ENCODE peak calls at places on chromosomes 11 and 22, in seven cellular contexts. D is right lobe of liver; J is mucosa of descending colon; M is CD4-positive, CD25-positive, alpha-beta regulatory T cell; K is adrenal gland; S is HAP-1; W is body of pancreas. R is an unnamed sample. For H3K9me3, the result is how much of the 10 kb centered on the place peaks cover.

GRCh38 chr11:33515347-33515746 is 185.3 kb downstream of the C11orf91 start:
- DNase-seq in M (no peak), K (no peak), S (no peak), W (peak), D (no peak), J (no peak), R (no peak)

GRCh38 chr11:17724020-17724908 is 4.9 kb downstream of the MYOD1 start:
- DNase-seq in W (no peak), S (no peak), K (no peak), M (no peak), D (no peak), J (no peak), R (no peak)

GRCh38 chr11:13959001-13959400 is 3.5 kb upstream of the SPON1 start:
- DNase-seq in J (no peak), S (no peak), W (no peak), K (no peak), D (no peak), M (no peak), R (no peak)

GRCh38 chr22:23122992-23123803 is 18.6 kb downstream of the RSPH14 start:
- DNase-seq in D (no peak), M (no peak), K (no peak), W (no peak), J (no peak), S (no peak), R (no peak)

GRCh38 chr11:63896071-63896470 is 20.9 kb downstream of the RCOR2 start:
- DNase-seq in W (peak), S (no peak), K (no peak), J (no peak), M (no peak), D (no peak), R (no peak)

GRCh38 chr22:27880778-27881394 is 38.2 kb downstream of the PITPNB start:
- DNase-seq in K (peak), M (peak), S (peak), D (no peak), W (peak), J (no peak), R (no peak)

GRCh38 chr11:58330861-58331260 is 28.0 kb downstream of the OR5B17 start:
- DNase-seq in W (no peak), J (no peak), D (no peak), S (no peak), K (no peak), M (no peak), R (no peak)

GRCh38 chr22:36569999-36570398 is 41.0 kb upstream of the EIF3D start:
- DNase-seq in K (no peak), J (no peak), D (no peak), M (no peak), S (peak), W (no peak), R (no peak)

GRCh38 chr22:37401401-37401859 is 25.8 kb downstream of the ELFN2 start:
- DNase-seq in M (no peak), S (peak), K (no peak), J (no peak), W (peak), D (no peak), R (no peak)

GRCh38 chr11:64276653-64277431 is 7.6 kb downstream of the BAD start:
- DNase-seq in M (no peak), D (no peak), S (no peak), K (no peak), W (no peak), J (peak), R (no peak)

GRCh38 chr22:49972163-49973017 is 11.8 kb downstream of the PIM3 start:
- DNase-seq in K (peak), M (no peak), S (peak), J (peak), D (peak), W (peak), R (peak)

GRCh38 chr11:72439455-72439854 is 5.1 kb upstream of the CLPB start:
- DNase-seq in J (no peak), M (no peak), S (no peak), K (no peak), W (no peak), D (no peak), R (no peak)

GRCh38 chr22:50098052-50098451 is 8.2 kb downstream of the MOV10L1 start:
- DNase-seq in J (no peak), M (no peak), W (no peak), D (no peak), S (no peak), K (no peak), R (no peak)

GRCh38 chr11:45926001-45926401 is 3.5 kb downstream of the LARGE2 start:
- DNase-seq in K (peak), W (no peak), S (no peak), D (no peak), M (no peak), J (no peak), R (no peak)

GRCh38 chr22:50002791-50003190 is 9.8 kb downstream of the IL17REL start:
- DNase-seq in K (no peak), J (no peak), D (no peak), S (no peak), W (peak), M (no peak), R (no peak)

GRCh38 chr11:112213753-112214152 is 12.5 kb upstream of the PTS start:
- DNase-seq in S (no peak), K (no peak), D (no peak), W (no peak), M (no peak), J (no peak), R (no peak)

GRCh38 chr22:19105867-19106802 is 16.1 kb downstream of the DGCR2 start:
- DNase-seq in W (peak), J (no peak), K (peak), M (peak), S (no peak), D (no peak), R (peak)

GRCh38 chr22:30717331-30717921 is 22.8 kb downstream of the OSBP2 start:
- DNase-seq in D (no peak), W (no peak), K (peak), S (no peak), M (no peak), J (no peak), R (no peak)

GRCh38 chr11:102592634-102593581 is 32.2 kb downstream of the MMP20 start:
- DNase-seq in D (no peak), W (no peak), M (no peak), S (peak), J (no peak), K (no peak), R (no peak)

GRCh38 chr22:17590586-17590985 is 27.3 kb downstream of the SLC25A18 start:
- DNase-seq in S (no peak), W (no peak), D (no peak), K (no peak), M (no peak), J (peak), R (no peak)

GRCh38 chr22:24505337-24505736 is 10.2 kb downstream of the UPB1 start:
- DNase-seq in M (no peak), D (no peak), K (no peak), J (no peak), W (no peak), S (no peak), R (no peak)

GRCh38 chr22:24503137-24503850 is 8.2 kb downstream of the UPB1 start:
- DNase-seq in W (peak), D (peak), S (peak), M (peak), J (peak), K (peak), R (peak)

GRCh38 chr22:24507742-24508141 is 12.6 kb downstream of the UPB1 start:
- DNase-seq in D (no peak), K (no peak), M (no peak), J (no peak), W (no peak), S (no peak), R (no peak)

GRCh38 chr22:24503851-24504170 is 8.7 kb downstream of the UPB1 start:
- DNase-seq in S (no peak), M (no peak), J (no peak), D (no peak), W (no peak), K (no peak), R (no peak)

GRCh38 chr22:24506802-24507438 is 11.8 kb downstream of the UPB1 start:
- DNase-seq in K (no peak), M (no peak), J (no peak), S (no peak), W (no peak), D (no peak), R (no peak)
- H3K9me3 ChIP-seq in K (under half), M (under half), J (under half), S (under half), W (under half), D (under half), R (under half)

GRCh38 chr11:55054723-55055122 is 207.2 kb upstream of the TRIM48 start:
- DNase-seq in M (no peak), W (no peak), K (no peak), J (no peak), D (no peak), S (no peak), R (no peak)
- H3K9me3 ChIP-seq in M (under half), W (under half), K (under half), J (half or more), D (under half), S (under half), R (under half)

GRCh38 chr22:47605886-47606285 is 843.4 kb downstream of the TBC1D22A start:
- DNase-seq in S (no peak), M (no peak), W (no peak), D (no peak), K (no peak), J (no peak), R (no peak)

GRCh38 chr22:47605441-47605840 is 843.0 kb downstream of the TBC1D22A start:
- DNase-seq in W (no peak), D (no peak), M (no peak), J (no peak), S (no peak), K (no peak), R (no peak)

GRCh38 chr22:47607486-47607885 is 845.0 kb downstream of the TBC1D22A start:
- DNase-seq in W (no peak), M (no peak), J (no peak), D (no peak), K (no peak), S (no peak), R (no peak)

GRCh38 chr22:47604563-47604962 is 842.1 kb downstream of the TBC1D22A start:
- DNase-seq in K (no peak), S (no peak), W (no peak), D (no peak), J (no peak), M (no peak), R (no peak)

DNA sequence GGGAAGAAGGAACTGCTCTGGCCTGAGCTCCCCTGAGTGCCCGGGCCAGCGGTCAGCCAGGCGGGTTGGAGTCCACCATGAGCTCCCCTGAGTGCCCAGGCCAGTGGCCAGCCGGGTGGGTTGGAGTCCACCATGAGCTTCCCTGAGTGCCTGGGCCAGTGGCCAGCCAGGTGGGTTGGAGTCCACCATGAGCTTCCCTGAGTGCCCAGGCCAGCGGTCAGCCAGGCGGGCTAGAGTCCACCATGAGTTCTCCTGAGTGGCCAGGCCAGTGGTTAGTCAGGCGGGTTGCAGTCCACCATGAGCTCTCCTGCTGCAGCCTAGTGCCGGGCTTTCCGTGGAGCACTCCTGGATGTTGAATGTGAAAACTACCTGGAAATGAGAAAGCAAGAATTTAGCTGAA is 844.0 kb downstream of the TBC1D22A start:
- DNase-seq in J (no peak), M (no peak), D (no peak), W (no peak), S (no peak), K (no peak), R (no peak)
- H3K9me3 ChIP-seq in J (under half), M (under half), D (under half), W (under half), S (under half), K (under half), R (under half)

GRCh38 chr22:21964234-21964633 is 11.6 kb upstream of the PPM1F start:
- DNase-seq in J (no peak), S (no peak), D (no peak), K (no peak), M (no peak), W (no peak), R (no peak)

GRCh38 chr22:21964918-21965484 is 12.4 kb upstream of the PPM1F start:
- DNase-seq in D (no peak), W (no peak), K (no peak), M (no peak), J (no peak), S (no peak), R (no peak)

GRCh38 chr22:21963286-21963685 is 10.6 kb upstream of the PPM1F start:
- DNase-seq in K (no peak), D (no peak), J (no peak), M (no peak), W (no peak), S (no peak), R (no peak)

GRCh38 chr22:21962655-21962949 is 10.0 kb upstream of the PPM1F start:
- DNase-seq in K (no peak), D (no peak), J (no peak), M (no peak), S (no peak), W (no peak), R (no peak)

DNA sequence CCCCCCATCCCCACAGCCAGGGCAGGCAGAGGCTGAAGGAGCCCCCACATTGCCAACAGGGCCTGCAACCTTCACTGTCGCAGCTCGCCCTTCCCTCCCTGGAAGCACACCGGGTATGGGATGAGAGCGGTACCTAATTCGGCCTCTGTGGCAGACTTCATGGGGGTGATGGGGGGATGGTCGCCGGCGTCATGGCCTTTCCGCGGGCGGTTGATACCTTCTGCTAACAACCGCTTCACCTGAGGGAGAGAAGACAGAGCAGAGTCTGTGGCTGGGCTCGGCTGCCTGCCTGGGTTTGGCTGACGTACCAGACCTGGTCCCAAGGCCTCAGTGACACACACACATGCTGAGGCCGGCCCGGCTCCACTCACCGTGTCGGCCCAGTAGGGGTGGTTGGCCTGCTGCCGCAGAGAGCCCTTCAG is 11.2 kb upstream of the PPM1F start:
- DNase-seq in M (no peak), S (no peak), W (no peak), K (no peak), D (no peak), J (no peak), R (no peak)
- H3K9me3 ChIP-seq in M (under half), S (under half), W (under half), K (under half), D (under half), J (under half), R (under half)

R was measured in T-helper 17 cell.